ENCODE peak calls at places on chromosomes 5 and 9, in five cellular contexts. V, Q, N, U and F are unnamed samples.
A peak's percentile ranks its signal among the peaks of the same experiment; 100 is the strongest.

GRCh38 chr5:135456238-135457099 is 4.3 kb upstream of the TIFAB start:
- DNase-seq in V (peak; percentile 92), Q (no peak), N (peak; percentile 26), U (no peak), F (peak; percentile 98)

GRCh38 chr9:78552802-78553201 is 255.9 kb downstream of the PSAT1 start:
- DNase-seq in V (peak; percentile 26), Q (no peak), N (no peak), U (no peak), F (no peak)

GRCh38 chr9:89807682-89808075 is 202.9 kb downstream of the GADD45G start:
- DNase-seq in V (no peak), Q (no peak), N (no peak), U (no peak), F (no peak)

GRCh38 chr5:58072202-58072791 is 387.6 kb downstream of the PLK2 start:
- DNase-seq in V (no peak), Q (no peak), N (no peak), U (no peak), F (no peak)

GRCh38 chr9:133683494-133684460 is 47.6 kb downstream of the DBH start:
- DNase-seq in V (peak; percentile 18), Q (no peak), N (no peak), U (peak; percentile 82), F (peak; percentile 26)

GRCh38 chr9:14993061-14993800 is 83.0 kb upstream of the FREM1 start:
- DNase-seq in V (peak; percentile 74), Q (peak; percentile 73), N (no peak), U (peak; percentile 93), F (peak; percentile 99)

GRCh38 chr5:171582849-171583248 is 163.4 kb downstream of the FGF18 start:
- DNase-seq in V (no peak), Q (no peak), N (no peak), U (no peak), F (no peak)

GRCh38 chr5:65483474-65484346 is 2.0 kb upstream of the ADAMTS6 start:
- DNase-seq in V (peak; percentile 78), Q (no peak), N (peak; percentile 49), U (no peak), F (peak; percentile 89)

GRCh38 chr5:132195727-132196126 is 31.9 kb downstream of the P4HA2 start:
- DNase-seq in V (no peak), Q (no peak), N (no peak), U (no peak), F (no peak)

GRCh38 chr5:67817652-67818051 is 397.9 kb upstream of the PIK3R1 start:
- DNase-seq in V (no peak), Q (no peak), N (no peak), U (no peak), F (no peak)

GRCh38 chr9:34451545-34451944 is 6.8 kb downstream of the FAM219A start:
- DNase-seq in V (peak; percentile 62), Q (no peak), N (no peak), U (no peak), F (peak; percentile 31)

GRCh38 chr9:137506702-137507171 is 43.5 kb downstream of the PNPLA7 start:
- DNase-seq in V (peak; percentile 57), Q (no peak), N (no peak), U (peak; percentile 42), F (peak; percentile 81)

GRCh38 chr9:5499889-5500398 is 10.4 kb upstream of the PDCD1LG2 start:
- DNase-seq in V (peak; percentile 61), Q (no peak), N (peak; percentile 41), U (no peak), F (peak; percentile 44)

GRCh38 chr9:13146838-13147237 is 132.7 kb downstream of the MPDZ start:
- DNase-seq in V (no peak), Q (no peak), N (peak; percentile 33), U (no peak), F (no peak)

GRCh38 chr5:36647046-36647445 is 40.6 kb downstream of the SLC1A3 start:
- DNase-seq in V (no peak), Q (no peak), N (no peak), U (no peak), F (no peak)

GRCh38 chr5:1088726-1089125 is 23.1 kb downstream of the SLC12A7 start:
- DNase-seq in V (no peak), Q (no peak), N (no peak), U (no peak), F (no peak)

GRCh38 chr5:1087428-1087827 is 24.4 kb downstream of the SLC12A7 start:
- DNase-seq in V (no peak), Q (no peak), N (no peak), U (no peak), F (no peak)

GRCh38 chr5:1086871-1087270 is 25.0 kb downstream of the SLC12A7 start:
- DNase-seq in V (no peak), Q (no peak), N (no peak), U (no peak), F (no peak)

GRCh38 chr5:1089621-1090040 is 22.2 kb downstream of the SLC12A7 start:
- DNase-seq in V (no peak), Q (no peak), N (no peak), U (no peak), F (no peak)

DNA sequence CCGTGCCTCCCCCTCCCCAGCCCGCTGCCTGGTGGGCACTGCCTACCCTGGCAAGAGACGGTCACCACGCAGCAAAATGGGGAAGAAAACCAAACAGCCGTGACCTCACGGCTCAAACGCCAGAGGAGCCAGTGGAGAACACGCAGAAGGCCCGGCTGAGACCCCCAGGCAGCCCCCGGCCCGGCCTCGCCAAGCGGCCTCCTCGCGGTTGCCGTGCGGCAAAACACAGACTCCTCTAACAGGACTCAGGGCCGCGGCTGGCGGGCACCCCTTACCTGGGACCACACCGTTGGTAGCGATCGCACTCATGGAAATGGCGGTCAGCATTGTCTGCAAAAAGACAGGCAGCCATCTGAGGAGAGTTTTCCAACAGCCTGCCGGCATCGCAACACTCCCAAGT is 23.8 kb downstream of the SLC12A7 start:
- DNase-seq in V (no peak), Q (no peak), N (no peak), U (no peak), F (no peak)
- H3K36me3 ChIP-seq in V (peaks cover 2% of the 10 kb centered on the region), Q (peaks cover 43% of the 10 kb centered on the region), N (peaks cover 18% of the 10 kb centered on the region), U (no peaks in the 10 kb centered on the region), F (no peaks in the 10 kb centered on the region)

GRCh38 chr5:179111267-179112207 is 51.4 kb downstream of the ZNF354C start:
- DNase-seq in V (no peak), Q (no peak), N (no peak), U (no peak), F (no peak)

GRCh38 chr5:179112469-179113142 is 52.4 kb downstream of the ZNF354C start:
- DNase-seq in V (no peak), Q (no peak), N (no peak), U (no peak), F (no peak)

GRCh38 chr5:179113945-179114641 is 53.9 kb downstream of the ZNF354C start:
- DNase-seq in V (no peak), Q (no peak), N (no peak), U (no peak), F (no peak)

GRCh38 chr5:179113143-179113530 is 53.0 kb downstream of the ZNF354C start:
- DNase-seq in V (no peak), Q (no peak), N (no peak), U (no peak), F (no peak)

DNA sequence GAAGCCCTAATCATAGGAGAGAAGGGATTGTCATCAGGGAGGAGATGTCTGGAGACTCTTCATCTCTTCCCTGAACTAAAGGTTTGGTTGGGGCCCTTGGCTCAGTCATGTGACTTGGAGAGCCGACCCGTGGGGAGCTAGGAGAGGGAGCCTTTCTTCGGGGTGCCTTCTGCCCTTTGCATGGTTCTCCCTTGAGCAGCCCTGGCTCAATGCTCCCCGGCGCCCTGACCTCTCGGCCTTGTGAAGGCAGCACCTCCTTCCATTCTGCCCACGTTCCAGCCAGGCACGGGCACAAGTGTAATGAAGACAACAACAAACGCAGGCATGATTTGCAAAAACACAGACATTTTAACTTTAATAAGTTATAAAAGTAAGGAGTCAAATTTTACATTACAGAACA is 50.4 kb downstream of the ZNF354C start:
- DNase-seq in V (no peak), Q (no peak), N (no peak), U (no peak), F (no peak)
- H3K36me3 ChIP-seq in V (no peaks in the 10 kb centered on the region), Q (no peaks in the 10 kb centered on the region), N (no peaks in the 10 kb centered on the region), U (no peaks in the 10 kb centered on the region), F (peaks cover 15% of the 10 kb centered on the region)

GRCh38 chr5:156330141-156330870 is 3.3 kb downstream of the SGCD start:
- DNase-seq in V (peak; percentile 29), Q (no peak), N (no peak), U (no peak), F (peak; percentile 63)
- H3K36me3 ChIP-seq in V (no peaks in the 10 kb centered on the region), Q (no peaks in the 10 kb centered on the region), N (no peaks in the 10 kb centered on the region), U (no peaks in the 10 kb centered on the region), F (peaks cover 23% of the 10 kb centered on the region)

GRCh38 chr9:110246214-110246613 is 10.1 kb downstream of the TXN start:
- DNase-seq in V (no peak), Q (no peak), N (no peak), U (no peak), F (no peak)
- H3K36me3 ChIP-seq in V (peaks cover 11% of the 10 kb centered on the region), Q (peaks cover 5% of the 10 kb centered on the region), N (peaks cover 67% of the 10 kb centered on the region), U (peaks cover 7% of the 10 kb centered on the region), F (peaks cover 86% of the 10 kb centered on the region)

GRCh38 chr5:109653042-109653441 is 36.7 kb upstream of the MAN2A1 start:
- DNase-seq in V (no peak), Q (no peak), N (no peak), U (no peak), F (no peak)
- H3K36me3 ChIP-seq in V (no peaks in the 10 kb centered on the region), Q (no peaks in the 10 kb centered on the region), N (no peaks in the 10 kb centered on the region), U (no peaks in the 10 kb centered on the region), F (no peaks in the 10 kb centered on the region)